ENCODE peak calls at places on chromosomes 6 and 20, in five cellular contexts. One of them, this sample, is unnamed.

GRCh38 chr6:100808638-100809275 is 72.4 kb downstream of the ASCC3 start:
- DNase-seq in CD8-positive, alpha-beta memory T cell: no peak
- DNase-seq in astrocyte: peak; percentile 64
- DNase-seq in neural progenitor cell: no peak
- DNase-seq in GM23338: no peak
- DNase-seq in this sample: peak; percentile 18

GRCh38 chr20:47201074-47201730 is 155.3 kb downstream of the ZMYND8 start:
- DNase-seq in neural progenitor cell: no peak
- DNase-seq in GM23338: no peak
- DNase-seq in CD8-positive, alpha-beta memory T cell: no peak
- DNase-seq in astrocyte: no peak
- DNase-seq in this sample: no peak

GRCh38 chr6:4449409-4449808 is 314.0 kb upstream of the ECI2 start:
- DNase-seq in CD8-positive, alpha-beta memory T cell: no peak
- DNase-seq in astrocyte: no peak
- DNase-seq in neural progenitor cell: no peak
- DNase-seq in GM23338: no peak
- DNase-seq in this sample: no peak

GRCh38 chr6:37205189-37205996 is 35.4 kb downstream of the PIM1 start:
- DNase-seq in neural progenitor cell: no peak
- DNase-seq in astrocyte: no peak
- DNase-seq in GM23338: no peak
- DNase-seq in CD8-positive, alpha-beta memory T cell: no peak
- DNase-seq in this sample: no peak

GRCh38 chr6:1739220-1739619 is 129.5 kb downstream of the FOXC1 start:
- DNase-seq in CD8-positive, alpha-beta memory T cell: no peak
- DNase-seq in astrocyte: no peak
- DNase-seq in GM23338: no peak
- DNase-seq in neural progenitor cell: no peak
- DNase-seq in this sample: no peak

GRCh38 chr20:46063652-46064054 is 26.1 kb downstream of the NCOA5 start:
- DNase-seq in GM23338: no peak
- DNase-seq in CD8-positive, alpha-beta memory T cell: no peak
- DNase-seq in astrocyte: no peak
- DNase-seq in neural progenitor cell: no peak
- DNase-seq in this sample: no peak

GRCh38 chr20:48275325-48275724 is 490.0 kb upstream of the SULF2 start:
- DNase-seq in GM23338: no peak
- DNase-seq in astrocyte: peak; percentile 86
- DNase-seq in CD8-positive, alpha-beta memory T cell: no peak
- DNase-seq in neural progenitor cell: no peak
- DNase-seq in this sample: no peak

GRCh38 chr6:36430351-36430750 is 12.3 kb downstream of the PXT1 start:
- DNase-seq in neural progenitor cell: peak; percentile 26
- DNase-seq in GM23338: no peak
- DNase-seq in astrocyte: peak; percentile 59
- DNase-seq in CD8-positive, alpha-beta memory T cell: no peak
- DNase-seq in this sample: no peak

GRCh38 chr20:36687850-36688249 is 41.9 kb upstream of the SLA2 start:
- DNase-seq in astrocyte: no peak
- DNase-seq in GM23338: no peak
- DNase-seq in CD8-positive, alpha-beta memory T cell: no peak
- DNase-seq in neural progenitor cell: no peak
- DNase-seq in this sample: no peak

GRCh38 chr6:108254436-108255410 is 6.1 kb downstream of the SNX3 start:
- DNase-seq in GM23338: no peak
- DNase-seq in neural progenitor cell: no peak
- DNase-seq in astrocyte: no peak
- DNase-seq in CD8-positive, alpha-beta memory T cell: no peak
- DNase-seq in this sample: no peak

GRCh38 chr6:16473908-16474791 is 235.8 kb downstream of the GMPR start:
- DNase-seq in astrocyte: no peak
- DNase-seq in neural progenitor cell: no peak
- DNase-seq in GM23338: no peak
- DNase-seq in CD8-positive, alpha-beta memory T cell: no peak
- DNase-seq in this sample: no peak

GRCh38 chr20:17910828-17911294 is 57.7 kb downstream of the SNX5 start:
- DNase-seq in CD8-positive, alpha-beta memory T cell: no peak
- DNase-seq in GM23338: peak; percentile 30
- DNase-seq in astrocyte: peak; percentile 93
- DNase-seq in neural progenitor cell: no peak
- DNase-seq in this sample: peak; percentile 83

GRCh38 chr6:160192840-160193239 is 65.8 kb downstream of the SLC22A2 start:
- DNase-seq in neural progenitor cell: no peak
- DNase-seq in CD8-positive, alpha-beta memory T cell: no peak
- DNase-seq in GM23338: no peak
- DNase-seq in astrocyte: no peak
- DNase-seq in this sample: no peak
- H3K4me1 ChIP-seq in neural progenitor cell: no peaks in the 10 kb centered on the region
- H3K4me1 ChIP-seq in CD8-positive, alpha-beta memory T cell: no peaks in the 10 kb centered on the region
- H3K4me1 ChIP-seq in GM23338: no peaks in the 10 kb centered on the region
- H3K4me1 ChIP-seq in astrocyte: no peaks in the 10 kb centered on the region
- H3K4me1 ChIP-seq in this sample: no peaks in the 10 kb centered on the region

GRCh38 chr6:44271406-44271723 is 1.1 kb downstream of the TMEM151B start:
- DNase-seq in CD8-positive, alpha-beta memory T cell: no peak
- DNase-seq in GM23338: no peak
- DNase-seq in astrocyte: no peak
- DNase-seq in neural progenitor cell: no peak
- DNase-seq in this sample: no peak
- H3K4me3 ChIP-seq in CD8-positive, alpha-beta memory T cell: no peak overlapping the region
- H3K4me3 ChIP-seq in GM23338: peak overlapping the region; percentile 52
- H3K4me3 ChIP-seq in astrocyte: no peak overlapping the region
- H3K4me3 ChIP-seq in neural progenitor cell: no peak overlapping the region
- H3K4me3 ChIP-seq in this sample: no peak overlapping the region

GRCh38 chr6:41541364-41541763 is 4.8 kb upstream of the FOXP4 start:
- DNase-seq in CD8-positive, alpha-beta memory T cell: no peak
- DNase-seq in astrocyte: no peak
- DNase-seq in neural progenitor cell: no peak
- DNase-seq in GM23338: no peak
- DNase-seq in this sample: no peak
- H3K4me1 ChIP-seq in CD8-positive, alpha-beta memory T cell: peaks cover 13% of the 10 kb centered on the region
- H3K4me1 ChIP-seq in astrocyte: peaks cover 7% of the 10 kb centered on the region
- H3K4me1 ChIP-seq in neural progenitor cell: peaks cover 34% of the 10 kb centered on the region
- H3K4me1 ChIP-seq in GM23338: peaks cover 7% of the 10 kb centered on the region
- H3K4me1 ChIP-seq in this sample: peaks cover 28% of the 10 kb centered on the region

GRCh38 chr6:170291271-170292110 is 613 bp upstream of the DLL1 start:
- DNase-seq in astrocyte: no peak
- DNase-seq in CD8-positive, alpha-beta memory T cell: peak; percentile 37
- DNase-seq in neural progenitor cell: peak; percentile 96
- DNase-seq in GM23338: peak; percentile 93
- DNase-seq in this sample: peak; percentile 60
- H3K4me3 ChIP-seq in astrocyte: peak overlapping the region; percentile 5
- H3K4me3 ChIP-seq in CD8-positive, alpha-beta memory T cell: peak overlapping the region; percentile 38
- H3K4me3 ChIP-seq in neural progenitor cell: peak overlapping the region; percentile 94
- H3K4me3 ChIP-seq in GM23338: peak overlapping the region; percentile 78
- H3K4me3 ChIP-seq in this sample: peak overlapping the region; percentile 69

DNA sequence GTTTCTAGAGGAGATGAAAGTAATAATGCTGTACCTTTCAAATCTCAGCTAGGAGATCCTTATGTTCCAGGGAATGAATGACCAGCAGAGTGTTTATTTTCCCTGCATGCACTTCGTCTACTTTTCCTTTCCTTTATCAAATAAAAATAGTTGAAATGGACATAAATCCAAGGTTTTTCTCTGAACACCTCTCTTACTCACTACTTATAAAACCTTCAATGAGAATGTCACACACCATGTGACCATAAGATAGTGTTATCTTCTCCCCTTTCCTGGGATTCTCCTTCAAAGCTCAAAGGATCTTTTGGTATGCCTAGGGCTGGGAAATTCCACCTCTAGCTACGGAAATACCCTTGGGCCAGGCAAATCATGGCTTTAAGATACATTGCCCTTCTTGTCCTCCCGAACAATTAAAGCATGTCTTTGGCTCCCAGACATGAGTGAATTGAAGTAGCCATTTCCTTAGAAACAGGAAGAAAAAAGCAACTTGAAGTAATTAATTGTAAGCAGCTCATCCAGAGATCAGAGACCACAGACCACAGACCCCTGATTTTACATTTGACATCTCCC is 3.9 kb downstream of the PLCB4 start:
- DNase-seq in astrocyte: no peak
- DNase-seq in neural progenitor cell: no peak
- DNase-seq in GM23338: peak; percentile 57
- DNase-seq in CD8-positive, alpha-beta memory T cell: no peak
- DNase-seq in this sample: no peak
- H3K4me1 ChIP-seq in astrocyte: peaks cover 8% of the 10 kb centered on the region
- H3K4me1 ChIP-seq in neural progenitor cell: peaks cover 39% of the 10 kb centered on the region
- H3K4me1 ChIP-seq in GM23338: peaks cover 52% of the 10 kb centered on the region
- H3K4me1 ChIP-seq in CD8-positive, alpha-beta memory T cell: no peaks in the 10 kb centered on the region
- H3K4me1 ChIP-seq in this sample: peaks cover 5% of the 10 kb centered on the region

GRCh38 chr20:53692465-53693067 is 98.9 kb upstream of the ZNF217 start:
- DNase-seq in GM23338: no peak
- DNase-seq in CD8-positive, alpha-beta memory T cell: no peak
- DNase-seq in astrocyte: peak; percentile 95
- DNase-seq in neural progenitor cell: no peak
- DNase-seq in this sample: peak; percentile 46
- H3K4me3 ChIP-seq in GM23338: no peak overlapping the region
- H3K4me3 ChIP-seq in CD8-positive, alpha-beta memory T cell: no peak overlapping the region
- H3K4me3 ChIP-seq in astrocyte: no peak overlapping the region
- H3K4me3 ChIP-seq in neural progenitor cell: no peak overlapping the region
- H3K4me3 ChIP-seq in this sample: no peak overlapping the region